ENCODE peak calls at places on chromosome 9, in seven cellular contexts. J is fibroblast of lung, C is neuronal stem cell, W is Peyer's patch, H is upper lobe of left lung, P is hepatocyte, R is left ventricle myocardium inferior. I is an unnamed sample. For H3K36me3 and H3K9me3, the result is how much of the 10 kb centered on the place peaks cover.

GRCh38 chr9:2816476-2817141 is 27.3 kb downstream of the PUM3 start:
- DNase-seq in J (peak), C (no peak), W (no peak), H (peak), P (peak), R (no peak), I (no peak)

GRCh38 chr9:8962084-8962483 is 1162.5 kb upstream of the DMAC1 start:
- DNase-seq in J (no peak), C (no peak), W (no peak), H (no peak), P (no peak), R (no peak), I (no peak)

GRCh38 chr9:90489066-90489465 is 153.6 kb downstream of the DIRAS2 start:
- DNase-seq in J (no peak), C (no peak), W (no peak), H (no peak), P (no peak), R (no peak), I (no peak)

GRCh38 chr9:77063645-77064285 is 44.3 kb downstream of the FOXB2 start:
- DNase-seq in J (no peak), C (no peak), W (no peak), H (no peak), P (peak), R (no peak), I (no peak)

GRCh38 chr9:126420643-126421564 is 94.3 kb downstream of the MVB12B start:
- DNase-seq in J (no peak), C (no peak), W (no peak), H (no peak), P (no peak), R (no peak), I (no peak)

GRCh38 chr9:83596899-83597504 is 25.9 kb upstream of the IDNK start:
- DNase-seq in J (peak), C (peak), W (peak), H (no peak), P (peak), R (no peak), I (no peak)

GRCh38 chr9:124345751-124346281 is 69.4 kb downstream of the PSMB7 start:
- DNase-seq in J (no peak), C (no peak), W (no peak), H (no peak), P (no peak), R (peak), I (no peak)

GRCh38 chr9:110601098-110601497 is 21.6 kb upstream of the SVEP1 start:
- DNase-seq in J (no peak), C (no peak), W (no peak), H (no peak), P (no peak), R (no peak), I (no peak)

GRCh38 chr9:32665101-32665500 is 29.6 kb upstream of the TAF1L start:
- DNase-seq in J (no peak), C (no peak), W (no peak), H (no peak), P (no peak), R (no peak), I (no peak)

DNA sequence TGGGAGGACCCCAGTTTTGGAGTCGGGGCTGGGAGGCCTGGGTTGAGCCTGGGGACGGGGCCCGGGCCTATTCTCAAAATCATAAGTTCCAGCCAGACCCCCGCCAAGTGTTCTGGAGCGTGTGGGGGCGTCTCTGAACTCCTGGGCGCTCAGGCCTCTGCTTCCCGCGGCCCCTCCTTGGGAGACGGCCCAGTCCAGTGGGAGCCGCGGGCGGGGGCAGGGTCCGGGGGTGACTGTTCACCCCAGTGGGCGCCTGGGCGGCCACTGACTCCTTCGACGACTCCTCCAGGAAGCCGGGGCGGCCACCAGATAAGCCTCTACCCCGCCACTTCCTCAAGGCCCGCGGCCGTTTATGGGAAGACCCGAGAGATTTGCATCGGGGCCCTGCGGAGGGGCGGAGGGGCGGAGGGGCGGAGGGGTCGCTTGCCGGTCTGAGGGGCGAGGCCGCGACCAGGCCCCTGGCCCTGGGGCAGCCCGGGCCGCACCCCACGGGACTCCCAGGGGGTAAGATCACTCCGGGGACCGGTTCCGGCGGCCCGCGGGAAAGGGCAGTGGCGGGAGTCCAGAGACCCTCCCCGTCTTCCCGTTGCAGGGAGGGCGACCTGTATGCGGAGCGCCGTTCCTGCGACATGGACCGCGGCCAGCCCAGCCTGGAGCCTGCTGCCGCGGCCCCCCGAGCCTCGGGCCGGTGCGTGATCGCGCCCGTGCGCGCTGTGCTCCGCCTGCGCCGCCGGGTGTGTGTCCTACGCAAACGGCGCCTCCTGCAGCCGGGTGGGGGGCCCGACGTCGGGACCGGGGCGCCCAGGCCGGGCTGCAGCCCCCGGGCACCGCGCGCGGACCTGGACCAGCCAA is 761 bp downstream of the TOR4A start:
- DNase-seq in J (no peak), C (no peak), W (peak), H (no peak), P (peak), R (no peak), I (no peak)
- H3K4me3 ChIP-seq in J (peak), C (no peak), W (peak), H (peak), P (peak), R (peak), I (peak)

DNA sequence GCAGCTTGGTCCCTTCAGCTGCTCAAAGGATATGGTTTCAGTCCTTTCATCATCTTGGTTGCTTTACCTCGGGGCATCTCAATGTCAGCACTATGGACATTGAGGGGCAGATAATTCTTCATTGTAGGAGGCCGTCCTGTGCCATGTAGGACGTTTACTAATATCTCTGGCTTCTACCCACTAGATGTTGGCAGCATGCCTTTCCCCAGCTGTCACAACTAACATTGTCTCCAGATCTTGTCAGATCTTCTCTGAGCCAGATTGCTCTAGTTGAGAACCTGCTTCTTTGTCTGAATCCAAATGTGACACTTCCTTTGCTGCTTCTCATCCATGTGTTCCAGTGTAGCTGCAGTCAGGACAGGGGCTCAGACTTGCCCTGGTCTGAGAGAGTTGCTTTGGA is 10.3 kb downstream of the PTPA start:
- DNase-seq in J (peak), C (no peak), W (no peak), H (no peak), P (no peak), R (no peak), I (peak)
- H3K36me3 ChIP-seq in J (under half), C (under half), W (under half), H (half or more), P (under half), R (half or more), I (under half)

GRCh38 chr9:68507796-68508145 is 32.9 kb downstream of the TMEM252 start:
- DNase-seq in J (no peak), C (no peak), W (no peak), H (no peak), P (no peak), R (no peak), I (no peak)

GRCh38 chr9:68505681-68506409 is 34.8 kb downstream of the TMEM252 start:
- DNase-seq in J (peak), C (no peak), W (no peak), H (peak), P (no peak), R (no peak), I (no peak)

GRCh38 chr9:68509689-68510088 is 31.0 kb downstream of the TMEM252 start:
- DNase-seq in J (no peak), C (no peak), W (no peak), H (no peak), P (no peak), R (no peak), I (no peak)

GRCh38 chr9:68508547-68508946 is 32.1 kb downstream of the TMEM252 start:
- DNase-seq in J (peak), C (no peak), W (no peak), H (no peak), P (no peak), R (no peak), I (no peak)

GRCh38 chr9:68507098-68507795 is 33.4 kb downstream of the TMEM252 start:
- DNase-seq in J (peak), C (no peak), W (no peak), H (no peak), P (peak), R (no peak), I (no peak)
- H3K9me3 ChIP-seq in J (under half), C (under half), W (under half), H (under half), P (under half), R (under half), I (under half)

GRCh38 chr9:133862585-133863041 is 124.5 kb upstream of the SARDH start:
- DNase-seq in J (no peak), C (no peak), W (peak), H (peak), P (no peak), R (peak), I (peak)

GRCh38 chr9:133861692-133862091 is 123.5 kb upstream of the SARDH start:
- DNase-seq in J (no peak), C (no peak), W (no peak), H (no peak), P (no peak), R (no peak), I (no peak)

GRCh38 chr9:133861103-133861502 is 123.0 kb upstream of the SARDH start:
- DNase-seq in J (no peak), C (no peak), W (no peak), H (no peak), P (no peak), R (no peak), I (no peak)

GRCh38 chr9:133864011-133864410 is 125.9 kb upstream of the SARDH start:
- DNase-seq in J (peak), C (no peak), W (no peak), H (no peak), P (no peak), R (no peak), I (no peak)

GRCh38 chr9:133863193-133863592 is 125.0 kb upstream of the SARDH start:
- DNase-seq in J (no peak), C (no peak), W (no peak), H (no peak), P (no peak), R (no peak), I (no peak)
- H3K4me3 ChIP-seq in J (no peak), C (no peak), W (peak), H (no peak), P (no peak), R (peak), I (no peak)

DNA sequence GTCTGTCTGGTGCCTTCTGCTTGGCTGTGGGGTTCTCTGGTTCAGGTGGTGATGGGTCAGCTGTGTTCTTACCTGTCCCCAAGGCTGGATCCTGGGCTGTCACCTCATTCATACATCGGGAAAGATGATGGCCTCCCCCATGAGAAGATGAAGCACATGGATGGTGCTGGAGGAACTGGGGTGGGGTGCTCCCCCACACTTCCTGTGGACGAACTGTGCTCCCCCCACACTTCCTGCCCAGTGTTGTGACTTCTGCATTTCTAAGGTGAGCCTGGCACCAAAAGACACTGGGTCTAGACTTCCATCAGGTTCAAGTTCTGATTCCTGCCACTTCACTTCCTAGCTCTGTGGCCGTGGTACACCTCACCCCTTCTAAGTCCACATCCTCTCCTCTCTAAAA is 4.3 kb upstream of the SURF6 start:
- DNase-seq in J (no peak), C (no peak), W (no peak), H (no peak), P (no peak), R (no peak), I (no peak)
- H3K36me3 ChIP-seq in J (under half), C (half or more), W (under half), H (half or more), P (under half), R (under half), I (half or more)

GRCh38 chr9:133277467-133277866 is 2.5 kb upstream of the ABO start:
- DNase-seq in J (no peak), C (no peak), W (peak), H (no peak), P (no peak), R (no peak), I (no peak)
- H3K9me3 ChIP-seq in J (under half), C (under half), W (under half), H (under half), P (under half), R (under half), I (under half)

GRCh38 chr9:33820231-33820745 is 3.3 kb downstream of the UBE2R2 start:
- DNase-seq in J (no peak), C (no peak), W (no peak), H (no peak), P (no peak), R (no peak), I (no peak)
- H3K4me3 ChIP-seq in J (no peak), C (peak), W (no peak), H (no peak), P (peak), R (peak), I (peak)

DNA sequence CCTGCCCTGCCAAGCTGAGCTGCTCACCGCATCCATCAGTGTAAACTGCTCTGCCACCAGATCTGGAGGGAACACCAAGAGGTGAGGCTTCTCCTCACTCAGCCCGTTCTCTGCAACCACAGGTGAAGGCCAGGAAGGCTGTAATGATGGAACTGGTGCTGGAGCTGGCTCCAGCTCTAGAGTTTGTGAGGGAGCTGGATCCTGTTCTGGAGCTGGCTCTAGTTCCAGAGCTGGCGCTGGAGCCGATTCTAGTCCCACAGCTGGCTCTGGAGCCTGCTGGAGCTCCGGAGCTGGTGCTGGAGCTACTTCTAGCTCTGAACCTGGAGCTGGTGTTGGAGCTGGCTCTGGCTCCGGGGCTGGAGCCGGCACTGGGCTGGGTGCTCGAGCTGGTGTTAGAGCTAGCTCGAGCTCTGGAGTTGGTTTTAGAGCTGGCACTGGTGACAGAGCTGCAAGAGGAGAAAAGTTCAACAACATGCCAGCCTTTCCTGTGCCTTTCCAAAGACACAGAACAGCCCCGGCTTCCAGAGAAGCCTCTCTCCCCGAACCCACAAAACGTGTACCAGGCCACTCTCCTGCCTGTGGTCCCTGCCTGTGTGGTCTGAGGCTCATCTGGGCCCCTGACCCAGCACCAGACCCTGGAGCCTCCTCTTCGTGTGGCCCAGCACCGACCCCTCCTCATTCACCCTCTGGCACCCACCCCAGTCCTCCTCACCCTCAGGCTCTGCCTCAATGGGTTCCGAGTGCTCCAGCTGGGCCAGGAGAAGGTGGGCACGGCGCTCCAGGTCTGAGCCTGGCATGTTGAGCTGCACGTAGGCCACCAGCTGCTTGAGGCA is 12.9 kb downstream of the RALGDS start:
- DNase-seq in J (no peak), C (no peak), W (peak), H (peak), P (no peak), R (peak), I (peak)
- H3K36me3 ChIP-seq in J (under half), C (under half), W (under half), H (half or more), P (under half), R (half or more), I (under half)

GRCh38 chr9:127524373-127524772 is 73.1 kb downstream of the LRSAM1 start:
- DNase-seq in J (no peak), C (peak), W (no peak), H (no peak), P (no peak), R (no peak), I (no peak)

GRCh38 chr9:127528407-127529251 is 77.3 kb downstream of the LRSAM1 start:
- DNase-seq in J (no peak), C (no peak), W (no peak), H (no peak), P (no peak), R (no peak), I (no peak)

GRCh38 chr9:127527560-127528268 is 76.4 kb downstream of the LRSAM1 start:
- DNase-seq in J (no peak), C (no peak), W (no peak), H (no peak), P (no peak), R (no peak), I (no peak)

GRCh38 chr9:127525426-127526188 is 74.3 kb downstream of the LRSAM1 start:
- DNase-seq in J (peak), C (no peak), W (peak), H (no peak), P (no peak), R (no peak), I (no peak)

DNA sequence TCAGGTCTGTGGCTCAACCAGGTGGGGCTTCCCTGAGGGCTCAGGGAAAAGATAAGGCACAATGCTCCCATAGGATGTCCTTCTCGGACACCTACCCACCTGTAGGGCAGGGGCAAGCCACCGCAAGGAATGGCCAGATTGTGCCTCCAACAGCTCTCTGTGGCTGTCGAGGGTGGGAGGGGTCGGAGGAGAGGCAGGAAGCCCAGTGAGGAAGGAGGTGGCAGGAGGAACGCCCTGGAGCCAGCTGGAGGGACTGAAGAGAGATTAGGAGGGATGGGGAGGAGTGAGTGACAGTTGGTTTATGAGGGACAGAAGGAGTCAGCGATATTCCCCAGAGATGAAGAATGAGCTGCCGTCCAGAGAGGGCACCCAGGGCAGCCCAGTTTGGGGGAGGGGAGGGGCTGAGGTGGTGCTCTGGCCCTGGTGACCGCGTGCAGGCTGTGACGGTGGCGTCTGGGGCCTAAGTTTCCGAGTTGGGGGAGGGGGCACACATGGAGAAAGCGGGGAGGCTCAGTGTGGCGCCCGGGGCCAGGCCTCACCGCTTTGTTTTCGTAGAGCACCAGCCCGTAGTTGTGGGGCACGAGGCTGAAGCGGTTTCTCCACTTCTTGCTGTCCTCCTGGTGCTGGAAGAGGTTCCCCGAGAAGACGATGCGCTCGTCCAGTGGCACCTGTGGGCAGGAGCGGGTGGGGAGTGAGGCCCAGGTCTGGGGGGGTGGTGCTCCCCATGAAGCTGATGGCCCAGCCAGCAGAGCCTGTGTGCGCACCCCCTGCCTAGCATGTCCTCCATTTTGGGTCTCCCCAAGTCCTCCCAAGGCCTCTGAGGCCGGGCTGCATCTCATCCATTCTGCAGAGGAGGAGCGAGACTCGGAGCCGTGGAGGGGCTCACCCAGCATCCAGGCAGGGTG is 75.6 kb downstream of the LRSAM1 start:
- DNase-seq in J (no peak), C (no peak), W (no peak), H (no peak), P (no peak), R (no peak), I (no peak)
- H3K9me3 ChIP-seq in J (under half), C (under half), W (under half), H (under half), P (under half), R (under half), I (under half)